ENCODE peak calls at places on chromosomes 12 and 14, in eight cellular contexts. I is ascending aorta; V is breast epithelium; N is CD8-positive, alpha-beta memory T cell; W is uterus; R is fibroblast of lung; M is heart right ventricle; F is HAP-1. S is an unnamed sample.
A peak's percentile ranks its signal among the peaks of the same experiment; 100 is the strongest.

GRCh38 chr12:82883396-82884360 is 197.0 kb downstream of the TMTC2 start:
- DNase-seq in I (no peak), V (no peak), N (no peak), W (no peak), R (no peak), M (no peak), F (peak; percentile 41), S (no peak)

GRCh38 chr12:65171870-65172269 is 2.5 kb downstream of the LEMD3 start:
- DNase-seq in I (no peak), V (no peak), N (no peak), W (no peak), R (no peak), M (no peak), F (no peak), S (no peak)

GRCh38 chr12:39010406-39010805 is 105.0 kb upstream of the CPNE8 start:
- DNase-seq in I (no peak), V (no peak), N (no peak), W (no peak), R (no peak), M (no peak), F (no peak), S (no peak)

GRCh38 chr12:116459921-116460666 is 99.1 kb upstream of the MAP1LC3B2 start:
- DNase-seq in I (no peak), V (no peak), N (no peak), W (no peak), R (no peak), M (no peak), F (no peak), S (no peak)

GRCh38 chr12:88600272-88600671 is 20.0 kb upstream of the KITLG start:
- DNase-seq in I (no peak), V (no peak), N (no peak), W (no peak), R (peak; percentile 92), M (no peak), F (no peak), S (peak; percentile 15)

GRCh38 chr12:98211914-98212695 is 303.3 kb upstream of the TMPO start:
- DNase-seq in I (no peak), V (no peak), N (no peak), W (no peak), R (peak; percentile 83), M (no peak), F (no peak), S (no peak)

GRCh38 chr14:23719225-23719985 is 83.2 kb downstream of the DHRS2 start:
- DNase-seq in I (no peak), V (no peak), N (no peak), W (no peak), R (no peak), M (no peak), F (no peak), S (no peak)

GRCh38 chr12:78034025-78034424 is 203.3 kb downstream of the NAV3 start:
- DNase-seq in I (no peak), V (no peak), N (no peak), W (peak; percentile 26), R (peak; percentile 19), M (no peak), F (no peak), S (peak; percentile 5)

GRCh38 chr14:91358654-91359210 is 58.9 kb downstream of the CCDC88C start:
- DNase-seq in I (no peak), V (no peak), N (no peak), W (no peak), R (no peak), M (no peak), F (no peak), S (peak; percentile 10)

GRCh38 chr14:96584907-96585671 is 82.9 kb downstream of the PAPOLA start:
- DNase-seq in I (no peak), V (no peak), N (no peak), W (no peak), R (no peak), M (no peak), F (peak; percentile 93), S (no peak)

GRCh38 chr12:111434680-111435338 is 29.1 kb downstream of the SH2B3 start:
- DNase-seq in I (peak; percentile 79), V (no peak), N (peak; percentile 80), W (peak; percentile 74), R (peak; percentile 76), M (peak; percentile 77), F (no peak), S (peak; percentile 76)

GRCh38 chr12:89237763-89238162 is 114.5 kb downstream of the DUSP6 start:
- DNase-seq in I (no peak), V (no peak), N (no peak), W (no peak), R (no peak), M (no peak), F (no peak), S (no peak)

GRCh38 chr14:32350020-32350419 is 20.9 kb downstream of the AKAP6 start:
- DNase-seq in I (no peak), V (no peak), N (no peak), W (no peak), R (no peak), M (no peak), F (no peak), S (no peak)

GRCh38 chr12:108112815-108113556 is 16.1 kb upstream of the WSCD2 start:
- DNase-seq in I (peak; percentile 65), V (peak; percentile 48), N (no peak), W (no peak), R (no peak), M (no peak), F (no peak), S (no peak)

GRCh38 chr12:38956337-38956736 is 50.9 kb upstream of the CPNE8 start:
- DNase-seq in I (no peak), V (no peak), N (no peak), W (no peak), R (peak; percentile 87), M (no peak), F (no peak), S (no peak)

GRCh38 chr14:101074124-101075024 is 170.9 kb upstream of the RTL1 start:
- DNase-seq in I (peak; percentile 49), V (peak; percentile 15), N (no peak), W (no peak), R (no peak), M (no peak), F (no peak), S (peak; percentile 78)

GRCh38 chr14:96584199-96584906 is 82.2 kb downstream of the PAPOLA start:
- DNase-seq in I (no peak), V (no peak), N (no peak), W (no peak), R (peak; percentile 35), M (no peak), F (peak; percentile 84), S (peak; percentile 65)

GRCh38 chr12:64995831-64996230 is 125.3 kb downstream of the WIF1 start:
- DNase-seq in I (no peak), V (no peak), N (no peak), W (no peak), R (peak; percentile 2), M (no peak), F (no peak), S (no peak)

GRCh38 chr14:47256968-47257367 is 418.4 kb downstream of the MDGA2 start:
- DNase-seq in I (no peak), V (no peak), N (no peak), W (no peak), R (no peak), M (no peak), F (no peak), S (no peak)
- H3K9me3 ChIP-seq in I (no peaks in the 10 kb centered on the region), V (peaks cover 8% of the 10 kb centered on the region), N (no peaks in the 10 kb centered on the region), W (no peaks in the 10 kb centered on the region), R (no peaks in the 10 kb centered on the region), M (peaks cover 5% of the 10 kb centered on the region), F (no peaks in the 10 kb centered on the region), S (peaks cover 6% of the 10 kb centered on the region)

DNA sequence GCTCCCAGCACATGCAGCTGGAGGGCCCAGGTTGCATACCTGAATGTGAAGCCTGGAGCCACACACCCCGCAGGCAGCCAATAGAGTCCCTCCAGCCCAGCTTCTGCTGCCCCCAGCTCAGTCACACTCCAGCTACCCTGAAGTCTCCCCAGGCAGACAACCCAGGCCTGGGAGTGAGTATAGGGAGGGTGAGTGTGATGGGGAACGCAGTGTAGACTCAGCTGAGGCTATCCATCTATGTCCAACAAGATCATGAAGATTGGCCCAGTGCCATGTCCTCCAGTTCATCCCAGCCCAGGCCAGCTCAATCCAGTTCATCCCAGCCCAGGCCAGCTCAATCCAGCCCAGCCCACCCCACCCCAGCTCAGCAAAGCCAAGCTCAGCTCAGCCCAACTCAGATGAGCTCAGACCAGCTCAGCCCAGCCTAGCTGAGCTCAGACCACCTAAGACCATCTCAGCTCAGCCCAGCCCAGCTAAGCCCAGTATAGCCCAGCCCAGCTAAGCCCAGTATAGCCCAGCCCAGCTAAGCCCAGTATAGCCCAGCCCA is 330.4 kb downstream of the TMEM121 start:
- DNase-seq in I (no peak), V (no peak), N (no peak), W (peak; percentile 7), R (no peak), M (no peak), F (no peak), S (peak; percentile 34)
- H3K9me3 ChIP-seq in I (no peaks in the 10 kb centered on the region), V (no peaks in the 10 kb centered on the region), N (no peaks in the 10 kb centered on the region), W (peaks cover 3% of the 10 kb centered on the region), R (no peaks in the 10 kb centered on the region), M (no peaks in the 10 kb centered on the region), F (no peaks in the 10 kb centered on the region), S (no peaks in the 10 kb centered on the region)

DNA sequence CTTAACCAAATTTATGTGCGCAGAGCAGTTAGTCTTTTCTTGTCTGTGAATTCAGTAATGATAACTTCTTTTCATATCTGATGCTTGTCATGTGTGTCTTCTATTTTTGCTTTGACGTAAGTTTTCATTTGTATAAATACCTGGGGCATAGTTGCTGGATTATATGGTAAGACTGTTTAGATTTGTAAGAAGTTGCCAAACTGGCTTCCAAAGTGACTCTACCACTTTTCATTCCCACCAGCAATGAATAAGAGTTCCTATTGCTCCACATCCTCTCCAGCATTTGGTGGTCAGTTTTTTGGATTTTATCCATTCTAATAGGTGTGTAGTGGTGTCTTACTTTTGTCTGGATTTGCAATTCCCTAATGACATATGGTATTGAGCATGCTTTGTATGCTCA is 8.9 kb downstream of the ZNF268 start:
- DNase-seq in I (no peak), V (no peak), N (no peak), W (no peak), R (no peak), M (no peak), F (no peak), S (no peak)
- H3K9me3 ChIP-seq in I (peaks cover 100% of the 10 kb centered on the region), V (peaks cover 100% of the 10 kb centered on the region), N (peaks cover 63% of the 10 kb centered on the region), W (peaks cover 96% of the 10 kb centered on the region), R (peaks cover 2% of the 10 kb centered on the region), M (peaks cover 100% of the 10 kb centered on the region), F (peaks cover 8% of the 10 kb centered on the region), S (peaks cover 39% of the 10 kb centered on the region)

GRCh38 chr12:34396006-34396860 is 373.9 kb downstream of the ALG10 start:
- DNase-seq in I (peak; percentile 37), V (no peak), N (no peak), W (peak; percentile 2), R (no peak), M (peak; percentile 1), F (no peak), S (peak; percentile 69)

GRCh38 chr12:34393821-34394150 is 371.5 kb downstream of the ALG10 start:
- DNase-seq in I (peak; percentile 50), V (no peak), N (no peak), W (no peak), R (no peak), M (no peak), F (no peak), S (no peak)

GRCh38 chr12:34394211-34395055 is 372.1 kb downstream of the ALG10 start:
- DNase-seq in I (peak; percentile 43), V (peak; percentile 7), N (no peak), W (no peak), R (no peak), M (no peak), F (no peak), S (peak; percentile 75)

GRCh38 chr12:34396861-34397590 is 374.7 kb downstream of the ALG10 start:
- DNase-seq in I (peak; percentile 40), V (peak; percentile 8), N (no peak), W (peak; percentile 5), R (no peak), M (peak; percentile 3), F (no peak), S (peak; percentile 52)

GRCh38 chr12:34395056-34396005 is 373.0 kb downstream of the ALG10 start:
- DNase-seq in I (peak; percentile 43), V (peak; percentile 6), N (no peak), W (peak; percentile 9), R (no peak), M (peak; percentile 2), F (no peak), S (peak; percentile 64)
- H3K9me3 ChIP-seq in I (peaks cover 16% of the 10 kb centered on the region), V (peaks cover 99% of the 10 kb centered on the region), N (no peaks in the 10 kb centered on the region), W (no peaks in the 10 kb centered on the region), R (no peaks in the 10 kb centered on the region), M (peaks cover 53% of the 10 kb centered on the region), F (no peaks in the 10 kb centered on the region), S (no peaks in the 10 kb centered on the region)